ENCODE peak calls at places on chromosomes 16 and 17, in ten cellular contexts. Z is stimulated activated CD4-positive, alpha-beta T cell treated with anti-CD3 and anti-CD28 coated beads, Interleukin-1b, Interleukin-23, amount 100 ng/mL, for 24 hours; E is transverse colon; P is fibroblast of pulmonary artery; O is HCT116; S is activated naive CD4-positive, alpha-beta T cell treated with anti-CD3 and anti-CD28 coated beads, Interleukin-2, amount 50 U/mL, for 72 hours; D is pulmonary artery endothelial cell; A is HTR-8/SVneo; U is stimulated activated naive CD8-positive, alpha-beta T cell treated with anti-CD3 and anti-CD28 coated beads, Interleukin-15, amount 100 ng/mL, for 72 hours; L is ELF-1. M is an unnamed sample.

GRCh38 chr16:3819741-3820724 is 60.5 kb downstream of the CREBBP start:
- DNase-seq in P (peak), S (no peak), O (peak), D (peak), L (no peak), A (peak), U (no peak), E (peak), Z (no peak), M (peak)

GRCh38 chr16:85286066-85286712 is 173.9 kb upstream of the CIBAR2 start:
- DNase-seq in S (no peak), U (no peak), D (no peak), P (peak), E (no peak), O (no peak), A (no peak), L (no peak), Z (no peak), M (peak)

GRCh38 chr17:48162946-48163506 is 55.5 kb downstream of the SNX11 start:
- DNase-seq in D (no peak), U (no peak), A (peak), S (no peak), Z (no peak), O (no peak), P (peak), E (peak), L (no peak), M (peak)

GRCh38 chr17:61149862-61150362 is 249.7 kb upstream of the TBX2 start:
- DNase-seq in D (no peak), O (no peak), U (no peak), E (no peak), P (no peak), A (no peak), S (no peak), Z (no peak), L (no peak), M (no peak)

GRCh38 chr17:81401727-81402529 is 6.7 kb downstream of the BAHCC1 start:
- DNase-seq in P (peak), O (no peak), E (peak), U (no peak), Z (no peak), A (peak), L (peak), D (no peak), S (no peak), M (no peak)

GRCh38 chr17:222172-222571 is 40.7 kb upstream of the DOC2B start:
- DNase-seq in O (no peak), S (no peak), Z (no peak), A (no peak), E (peak), D (no peak), U (no peak), P (no peak), L (no peak), M (no peak)

GRCh38 chr16:10708969-10709368 is 14.2 kb upstream of the TEKT5 start:
- DNase-seq in S (no peak), P (no peak), D (no peak), O (no peak), L (no peak), E (no peak), U (no peak), A (no peak), Z (no peak), M (no peak)

GRCh38 chr17:12395733-12396354 is 269.8 kb upstream of the MYOCD start:
- DNase-seq in L (peak), S (peak), E (no peak), U (no peak), D (no peak), Z (no peak), P (peak), A (no peak), O (peak), M (peak)

GRCh38 chr17:38777641-38778250 is 21.6 kb downstream of the PIP4K2B start:
- DNase-seq in L (no peak), S (no peak), A (no peak), U (no peak), D (no peak), O (no peak), E (no peak), Z (no peak), P (no peak), M (no peak)

GRCh38 chr16:81585785-81586184 is 141.2 kb downstream of the CMIP start:
- DNase-seq in D (no peak), E (no peak), A (peak), U (no peak), L (peak), P (no peak), O (peak), Z (no peak), S (no peak), M (peak)

GRCh38 chr16:81583893-81584705 is 139.5 kb downstream of the CMIP start:
- DNase-seq in E (peak), O (peak), S (no peak), U (no peak), A (no peak), L (no peak), Z (no peak), D (no peak), P (no peak), M (peak)

GRCh38 chr16:84884311-84885023 is 64.7 kb downstream of the CRISPLD2 start:
- DNase-seq in A (no peak), L (peak), Z (no peak), D (no peak), P (no peak), S (no peak), U (no peak), E (no peak), O (no peak), M (peak)

GRCh38 chr17:27290916-27291598 is 2.9 kb upstream of the WSB1 start:
- DNase-seq in A (no peak), U (no peak), S (no peak), D (no peak), L (no peak), O (no peak), P (no peak), Z (no peak), E (no peak), M (no peak)

M was measured in mucosa of descending colon.